ENCODE peak calls at places on chromosomes 12 and 14, in five cellular contexts. One of them, this sample, is unnamed.

GRCh38 chr12:12896261-12896660 is 4.9 kb downstream of the GPRC5A start:
- DNase-seq in NCI-H2081: no peak
- DNase-seq in NCI-H1417: no peak
- DNase-seq in T1000: no peak
- DNase-seq in stimulated activated CD4-positive, alpha-beta T cell treated with anti-CD3 and anti-CD28 coated beads, Interleukin-4, amount 100 ng/mL, for 48 hours: no peak
- DNase-seq in this sample: no peak

GRCh38 chr14:97626088-97626487 is 828.9 kb downstream of the VRK1 start:
- DNase-seq in NCI-H2081: no peak
- DNase-seq in NCI-H1417: peak
- DNase-seq in T1000: no peak
- DNase-seq in stimulated activated CD4-positive, alpha-beta T cell treated with anti-CD3 and anti-CD28 coated beads, Interleukin-4, amount 100 ng/mL, for 48 hours: no peak
- DNase-seq in this sample: no peak

GRCh38 chr14:99136401-99136800 is 135.6 kb downstream of the BCL11B start:
- DNase-seq in NCI-H2081: no peak
- DNase-seq in NCI-H1417: no peak
- DNase-seq in T1000: no peak
- DNase-seq in stimulated activated CD4-positive, alpha-beta T cell treated with anti-CD3 and anti-CD28 coated beads, Interleukin-4, amount 100 ng/mL, for 48 hours: no peak
- DNase-seq in this sample: no peak

GRCh38 chr12:9813821-9814798 is 13.2 kb upstream of the KLRF1 start:
- DNase-seq in NCI-H2081: no peak
- DNase-seq in NCI-H1417: no peak
- DNase-seq in T1000: no peak
- DNase-seq in stimulated activated CD4-positive, alpha-beta T cell treated with anti-CD3 and anti-CD28 coated beads, Interleukin-4, amount 100 ng/mL, for 48 hours: peak
- DNase-seq in this sample: peak

GRCh38 chr14:93089501-93090269 is 26.0 kb downstream of the ITPK1 start:
- DNase-seq in NCI-H2081: peak
- DNase-seq in NCI-H1417: peak
- DNase-seq in T1000: no peak
- DNase-seq in stimulated activated CD4-positive, alpha-beta T cell treated with anti-CD3 and anti-CD28 coated beads, Interleukin-4, amount 100 ng/mL, for 48 hours: no peak
- DNase-seq in this sample: no peak

GRCh38 chr14:24430143-24430681 is 458 bp downstream of the KHNYN start:
- DNase-seq in NCI-H2081: peak
- DNase-seq in NCI-H1417: peak
- DNase-seq in T1000: peak
- DNase-seq in stimulated activated CD4-positive, alpha-beta T cell treated with anti-CD3 and anti-CD28 coated beads, Interleukin-4, amount 100 ng/mL, for 48 hours: peak
- DNase-seq in this sample: peak

GRCh38 chr14:26444745-26445144 is 153.1 kb downstream of the NOVA1 start:
- DNase-seq in NCI-H2081: no peak
- DNase-seq in NCI-H1417: no peak
- DNase-seq in T1000: no peak
- DNase-seq in stimulated activated CD4-positive, alpha-beta T cell treated with anti-CD3 and anti-CD28 coated beads, Interleukin-4, amount 100 ng/mL, for 48 hours: no peak
- DNase-seq in this sample: peak

GRCh38 chr14:35653045-35653444 is 119.1 kb downstream of the INSM2 start:
- DNase-seq in NCI-H2081: no peak
- DNase-seq in NCI-H1417: no peak
- DNase-seq in T1000: no peak
- DNase-seq in stimulated activated CD4-positive, alpha-beta T cell treated with anti-CD3 and anti-CD28 coated beads, Interleukin-4, amount 100 ng/mL, for 48 hours: no peak
- DNase-seq in this sample: no peak

GRCh38 chr12:95022477-95022876 is 19.0 kb upstream of the NDUFA12 start:
- DNase-seq in NCI-H2081: no peak
- DNase-seq in NCI-H1417: no peak
- DNase-seq in T1000: no peak
- DNase-seq in stimulated activated CD4-positive, alpha-beta T cell treated with anti-CD3 and anti-CD28 coated beads, Interleukin-4, amount 100 ng/mL, for 48 hours: no peak
- DNase-seq in this sample: no peak

GRCh38 chr12:45726594-45727300 is 2.8 kb upstream of the ARID2 start:
- DNase-seq in NCI-H2081: peak
- DNase-seq in NCI-H1417: peak
- DNase-seq in T1000: peak
- DNase-seq in stimulated activated CD4-positive, alpha-beta T cell treated with anti-CD3 and anti-CD28 coated beads, Interleukin-4, amount 100 ng/mL, for 48 hours: peak
- DNase-seq in this sample: peak

GRCh38 chr12:100268835-100269564 is 2.0 kb downstream of the SCYL2 start:
- DNase-seq in NCI-H2081: no peak
- DNase-seq in NCI-H1417: no peak
- DNase-seq in T1000: no peak
- DNase-seq in stimulated activated CD4-positive, alpha-beta T cell treated with anti-CD3 and anti-CD28 coated beads, Interleukin-4, amount 100 ng/mL, for 48 hours: no peak
- DNase-seq in this sample: peak

GRCh38 chr14:61774861-61775260 is 12.6 kb downstream of the SNAPC1 start:
- DNase-seq in NCI-H2081: no peak
- DNase-seq in NCI-H1417: no peak
- DNase-seq in T1000: no peak
- DNase-seq in stimulated activated CD4-positive, alpha-beta T cell treated with anti-CD3 and anti-CD28 coated beads, Interleukin-4, amount 100 ng/mL, for 48 hours: no peak
- DNase-seq in this sample: no peak

GRCh38 chr12:113299619-113300237 is 35.2 kb downstream of the SLC8B1 start:
- DNase-seq in NCI-H2081: no peak
- DNase-seq in NCI-H1417: no peak
- DNase-seq in T1000: peak
- DNase-seq in stimulated activated CD4-positive, alpha-beta T cell treated with anti-CD3 and anti-CD28 coated beads, Interleukin-4, amount 100 ng/mL, for 48 hours: no peak
- DNase-seq in this sample: peak

GRCh38 chr12:18430425-18431048 is 169.2 kb downstream of the PIK3C2G start:
- DNase-seq in NCI-H2081: peak
- DNase-seq in NCI-H1417: peak
- DNase-seq in T1000: no peak
- DNase-seq in stimulated activated CD4-positive, alpha-beta T cell treated with anti-CD3 and anti-CD28 coated beads, Interleukin-4, amount 100 ng/mL, for 48 hours: no peak
- DNase-seq in this sample: peak

GRCh38 chr12:46998811-46999368 is 80.5 kb upstream of the PCED1B start:
- DNase-seq in NCI-H2081: no peak
- DNase-seq in NCI-H1417: no peak
- DNase-seq in T1000: no peak
- DNase-seq in stimulated activated CD4-positive, alpha-beta T cell treated with anti-CD3 and anti-CD28 coated beads, Interleukin-4, amount 100 ng/mL, for 48 hours: no peak
- DNase-seq in this sample: no peak

GRCh38 chr12:67773896-67774295 is 125.4 kb downstream of the DYRK2 start:
- DNase-seq in NCI-H2081: no peak
- DNase-seq in NCI-H1417: no peak
- DNase-seq in T1000: no peak
- DNase-seq in stimulated activated CD4-positive, alpha-beta T cell treated with anti-CD3 and anti-CD28 coated beads, Interleukin-4, amount 100 ng/mL, for 48 hours: no peak
- DNase-seq in this sample: no peak

GRCh38 chr12:94162108-94162507 is 13.7 kb downstream of the PLXNC1 start:
- DNase-seq in NCI-H2081: no peak
- DNase-seq in NCI-H1417: no peak
- DNase-seq in T1000: no peak
- DNase-seq in stimulated activated CD4-positive, alpha-beta T cell treated with anti-CD3 and anti-CD28 coated beads, Interleukin-4, amount 100 ng/mL, for 48 hours: no peak
- DNase-seq in this sample: no peak

This sample was measured in hepatocyte.